ENCODE peak calls at places on chromosomes 3 and 15, in ten cellular contexts. S is right atrium auricular region, A is aorta, E is heart left ventricle, P is vagina, K is HCT116, W is testis, J is HAP-1, Q is H1, U is GM23248. R is an unnamed sample.

GRCh38 chr15:89681146-89681545 is 2.0 kb upstream of the PLIN1 start:
- DNase-seq in S (no peak), A (no peak), E (no peak), P (no peak), K (no peak), W (no peak), J (no peak), Q (no peak), U (no peak), R (no peak)

GRCh38 chr15:88264622-88265021 is 8.1 kb upstream of the NTRK3 start:
- DNase-seq in S (no peak), A (no peak), E (no peak), P (no peak), K (no peak), W (no peak), J (no peak), Q (no peak), U (no peak), R (no peak)

GRCh38 chr3:109685084-109686079 is 348.0 kb upstream of the DPPA4 start:
- DNase-seq in S (peak; percentile 92), A (peak; percentile 94), E (peak; percentile 75), P (no peak), K (peak; percentile 93), W (peak; percentile 64), J (no peak), Q (no peak), U (peak; percentile 100), R (peak; percentile 54)

GRCh38 chr3:40299130-40299720 is 10.3 kb upstream of the EIF1B start:
- DNase-seq in S (no peak), A (no peak), E (no peak), P (no peak), K (no peak), W (no peak), J (no peak), Q (no peak), U (no peak), R (no peak)

GRCh38 chr3:131349946-131350347 is 31.6 kb upstream of the NUDT16 start:
- DNase-seq in S (no peak), A (no peak), E (no peak), P (no peak), K (peak; percentile 21), W (no peak), J (no peak), Q (no peak), U (peak; percentile 91), R (no peak)

GRCh38 chr3:195818301-195818700 is 6.6 kb upstream of the MUC4 start:
- DNase-seq in S (no peak), A (peak; percentile 31), E (no peak), P (no peak), K (no peak), W (no peak), J (no peak), Q (no peak), U (no peak), R (no peak)

GRCh38 chr3:104108522-104108921 is 1258.2 kb upstream of the ALCAM start:
- DNase-seq in S (no peak), A (no peak), E (no peak), P (no peak), K (no peak), W (no peak), J (no peak), Q (no peak), U (no peak), R (no peak)

GRCh38 chr3:96213393-96213792 is 601.0 kb upstream of the EPHA6 start:
- DNase-seq in S (no peak), A (no peak), E (no peak), P (no peak), K (no peak), W (no peak), J (no peak), Q (no peak), U (no peak), R (no peak)

GRCh38 chr3:42891042-42891441 is 14.9 kb upstream of the ZNF662 start:
- DNase-seq in S (no peak), A (no peak), E (no peak), P (no peak), K (no peak), W (no peak), J (no peak), Q (peak; percentile 33), U (no peak), R (no peak)

GRCh38 chr3:194069421-194070219 is 66.3 kb upstream of the HES1 start:
- DNase-seq in S (no peak), A (no peak), E (no peak), P (no peak), K (no peak), W (no peak), J (no peak), Q (no peak), U (peak; percentile 45), R (no peak)

GRCh38 chr3:189304465-189305341 is 132.9 kb downstream of the TPRG1 start:
- DNase-seq in S (no peak), A (peak; percentile 68), E (no peak), P (no peak), K (no peak), W (no peak), J (peak; percentile 12), Q (peak; percentile 43), U (peak; percentile 46), R (peak; percentile 19)

GRCh38 chr15:68574629-68575028 is 4.2 kb upstream of the CORO2B start:
- DNase-seq in S (no peak), A (peak; percentile 9), E (no peak), P (no peak), K (no peak), W (no peak), J (no peak), Q (no peak), U (no peak), R (no peak)
- H3K4me1 ChIP-seq in S (peaks cover 19% of the 10 kb centered on the region), A (no peaks in the 10 kb centered on the region), E (peaks cover 13% of the 10 kb centered on the region), P (peaks cover 17% of the 10 kb centered on the region), K (peaks cover 11% of the 10 kb centered on the region), W (peaks cover 7% of the 10 kb centered on the region), J (peaks cover 15% of the 10 kb centered on the region), Q (peaks cover 16% of the 10 kb centered on the region), U (peaks cover 4% of the 10 kb centered on the region), R (peaks cover 10% of the 10 kb centered on the region)

DNA sequence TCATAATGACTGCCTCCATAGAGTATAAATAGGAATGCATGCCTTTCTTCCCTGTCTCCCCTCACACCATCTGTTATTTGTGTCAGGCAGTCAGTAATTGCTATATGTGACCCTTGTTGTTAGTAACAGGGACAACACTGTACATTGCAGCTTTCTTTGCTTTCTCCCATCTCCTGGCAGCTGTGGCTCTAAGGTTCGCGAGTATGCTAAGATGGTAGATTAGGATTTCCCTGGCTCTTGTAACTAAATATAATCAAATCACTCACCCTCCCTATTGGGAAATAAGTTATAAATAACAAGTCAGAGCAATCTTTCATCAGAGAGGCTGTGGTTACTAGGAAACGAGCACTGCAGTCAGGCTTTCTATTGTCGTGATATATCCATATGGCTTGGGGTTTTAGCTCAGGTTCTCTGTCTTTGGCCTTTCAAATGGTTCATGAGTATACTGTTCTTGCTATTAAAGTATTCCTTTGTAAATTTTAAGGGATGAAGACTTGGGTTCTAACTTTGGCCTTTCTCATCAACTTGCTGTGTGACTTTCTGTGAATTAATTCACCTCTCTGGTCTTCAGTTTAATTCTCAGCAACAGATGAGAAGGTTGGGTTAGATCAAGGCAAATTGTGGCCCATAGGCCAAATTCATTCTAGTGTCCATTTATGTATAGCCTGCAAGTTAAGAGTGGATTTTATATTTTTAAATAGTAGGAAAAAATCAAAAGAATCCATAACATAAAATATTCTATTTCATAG is 8.1 kb upstream of the MINDY4B start:
- DNase-seq in S (no peak), A (no peak), E (no peak), P (no peak), K (no peak), W (no peak), J (no peak), Q (no peak), U (peak; percentile 5), R (no peak)
- H3K4me1 ChIP-seq in S (no peaks in the 10 kb centered on the region), A (no peaks in the 10 kb centered on the region), E (peaks cover 7% of the 10 kb centered on the region), P (no peaks in the 10 kb centered on the region), K (no peaks in the 10 kb centered on the region), W (no peaks in the 10 kb centered on the region), J (no peaks in the 10 kb centered on the region), Q (peaks cover 6% of the 10 kb centered on the region), U (no peaks in the 10 kb centered on the region), R (no peaks in the 10 kb centered on the region)

DNA sequence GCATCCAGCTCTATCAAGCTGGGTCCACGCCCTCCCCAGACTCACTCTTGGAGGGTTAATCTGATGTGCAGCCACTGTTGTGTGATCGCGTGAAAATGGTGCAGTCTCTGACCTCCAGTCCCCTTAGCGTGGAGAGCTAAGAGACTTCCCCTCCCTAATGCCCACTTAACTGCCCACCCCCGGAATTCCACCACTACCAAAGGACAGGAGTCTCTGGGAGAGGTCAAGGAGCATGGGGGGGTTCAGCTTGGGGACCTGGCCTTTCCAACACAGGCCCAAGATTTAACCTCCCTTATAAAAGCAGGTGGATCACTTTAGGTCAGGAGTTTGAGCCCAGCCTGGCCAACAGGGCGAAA is 48.8 kb downstream of the CCDC12 start:
- DNase-seq in S (no peak), A (no peak), E (no peak), P (no peak), K (no peak), W (no peak), J (no peak), Q (no peak), U (no peak), R (no peak)
- H3K4me1 ChIP-seq in S (peaks cover 97% of the 10 kb centered on the region), A (peaks cover 6% of the 10 kb centered on the region), E (peaks cover 93% of the 10 kb centered on the region), P (peaks cover 93% of the 10 kb centered on the region), K (peaks cover 22% of the 10 kb centered on the region), W (peaks cover 44% of the 10 kb centered on the region), J (no peaks in the 10 kb centered on the region), Q (no peaks in the 10 kb centered on the region), U (peaks cover 20% of the 10 kb centered on the region), R (peaks cover 26% of the 10 kb centered on the region)

GRCh38 chr3:56783644-56784451 is 17.9 kb downstream of the ARHGEF3 start:
- DNase-seq in S (no peak), A (no peak), E (no peak), P (no peak), K (no peak), W (peak; percentile 54), J (no peak), Q (no peak), U (peak; percentile 73), R (peak; percentile 40)

GRCh38 chr3:56787258-56787777 is 14.4 kb downstream of the ARHGEF3 start:
- DNase-seq in S (no peak), A (no peak), E (no peak), P (no peak), K (no peak), W (no peak), J (no peak), Q (no peak), U (no peak), R (no peak)

GRCh38 chr3:56787784-56788256 is 13.9 kb downstream of the ARHGEF3 start:
- DNase-seq in S (no peak), A (no peak), E (no peak), P (no peak), K (no peak), W (no peak), J (no peak), Q (no peak), U (no peak), R (no peak)

GRCh38 chr3:56784452-56785001 is 17.2 kb downstream of the ARHGEF3 start:
- DNase-seq in S (no peak), A (no peak), E (no peak), P (no peak), K (no peak), W (no peak), J (no peak), Q (no peak), U (no peak), R (no peak)

GRCh38 chr3:56785499-56785898 is 16.2 kb downstream of the ARHGEF3 start:
- DNase-seq in S (no peak), A (no peak), E (no peak), P (no peak), K (no peak), W (no peak), J (no peak), Q (no peak), U (no peak), R (no peak)
- H3K4me1 ChIP-seq in S (peaks cover 83% of the 10 kb centered on the region), A (no peaks in the 10 kb centered on the region), E (peaks cover 89% of the 10 kb centered on the region), P (peaks cover 47% of the 10 kb centered on the region), K (peaks cover 19% of the 10 kb centered on the region), W (peaks cover 73% of the 10 kb centered on the region), J (peaks cover 3% of the 10 kb centered on the region), Q (no peaks in the 10 kb centered on the region), U (peaks cover 14% of the 10 kb centered on the region), R (peaks cover 5% of the 10 kb centered on the region)

R was measured in SJSA1.